ENCODE peak calls at places on chromosomes 11 and 22, in six cellular contexts. A is HuH-7.5; P is mammary epithelial cell; H is fibroblast of the conjunctiva; M is stimulated activated CD4-positive, alpha-beta T cell treated with anti-CD3 and anti-CD28 coated beads, Interleukin-15, amount 100 ng/mL, for 1 hour; O is stimulated activated CD8-positive, alpha-beta memory T cell treated with anti-CD3 and anti-CD28 coated beads, Interleukin-2, amount 100 ng/mL, for 48 hours. J is an unnamed sample.

GRCh38 chr11:43923327-43924111 is 18.9 kb upstream of the C11orf96 start:
- DNase-seq in P (no peak), H (no peak), M (no peak), O (no peak), A (no peak), J (peak)

GRCh38 chr11:36594316-36594989 is at the start of gene IFTAP:
- DNase-seq in A (peak), M (no peak), O (no peak), P (peak), H (peak), J (peak)

GRCh38 chr22:37742374-37743092 is 45.7 kb downstream of the TRIOBP start:
- DNase-seq in A (no peak), P (peak), H (peak), M (no peak), O (no peak), J (peak)

GRCh38 chr22:26466196-26466595 is 17.4 kb downstream of the HPS4 start:
- DNase-seq in M (no peak), A (no peak), O (no peak), P (no peak), H (no peak), J (no peak)

GRCh38 chr11:22690891-22691290 is 24.5 kb downstream of the GAS2 start:
- DNase-seq in A (no peak), M (no peak), H (no peak), O (no peak), P (no peak), J (no peak)

GRCh38 chr11:87185228-87185627 is 147.5 kb downstream of the TMEM135 start:
- DNase-seq in O (no peak), P (no peak), A (no peak), M (no peak), H (no peak), J (no peak)

GRCh38 chr22:49735411-49736311 is 92.0 kb downstream of the BRD1 start:
- DNase-seq in M (no peak), H (no peak), P (no peak), A (no peak), O (no peak), J (no peak)

GRCh38 chr22:40348025-40348658 is 1.8 kb downstream of the ADSL start:
- DNase-seq in H (no peak), A (peak), M (peak), P (peak), O (no peak), J (peak)

GRCh38 chr22:23769321-23769965 is 1.7 kb upstream of the CHCHD10 start:
- DNase-seq in A (no peak), P (no peak), M (no peak), O (no peak), H (no peak), J (no peak)

GRCh38 chr11:34339149-34340064 is 18.4 kb downstream of the ABTB2 start:
- DNase-seq in P (no peak), H (no peak), M (no peak), A (no peak), O (no peak), J (peak)

GRCh38 chr22:33873186-33873585 is 47.1 kb downstream of the LARGE1 start:
- DNase-seq in H (no peak), M (no peak), A (no peak), O (no peak), P (no peak), J (no peak)

GRCh38 chr11:117002639-117003305 is 95.5 kb downstream of the SIK3 start:
- DNase-seq in O (no peak), A (no peak), H (no peak), P (peak), M (no peak), J (peak)

GRCh38 chr11:15258433-15259350 is 144.0 kb downstream of the INSC start:
- DNase-seq in P (peak), A (peak), H (peak), M (no peak), O (no peak), J (peak)

GRCh38 chr11:16862733-16863132 is 124.3 kb downstream of the C11orf58 start:
- DNase-seq in H (no peak), A (no peak), P (peak), O (no peak), M (no peak), J (no peak)

GRCh38 chr22:30637701-30638114 is 2.1 kb downstream of the SLC35E4 start:
- DNase-seq in A (no peak), M (no peak), P (peak), O (no peak), H (no peak), J (no peak)

GRCh38 chr11:19428206-19429001 is 187.7 kb upstream of the E2F8 start:
- DNase-seq in A (no peak), P (peak), O (no peak), M (no peak), H (no peak), J (peak)

GRCh38 chr22:31742682-31743081 is 7.2 kb downstream of the PRR14L start:
- DNase-seq in O (no peak), H (no peak), A (no peak), M (no peak), P (no peak), J (no peak)

GRCh38 chr22:30217698-30218565 is 28.6 kb downstream of the LIF start:
- DNase-seq in H (no peak), O (no peak), A (no peak), M (no peak), P (peak), J (peak)

GRCh38 chr11:10514713-10515112 is 26.3 kb downstream of the RNF141 start:
- DNase-seq in H (no peak), A (no peak), M (no peak), P (no peak), O (no peak), J (no peak)

GRCh38 chr11:71936825-71937224 is 8.0 kb downstream of the RNF121 start:
- DNase-seq in M (no peak), A (no peak), H (no peak), P (no peak), O (no peak), J (no peak)

GRCh38 chr11:47611240-47611863 is 17.1 kb upstream of the C1QTNF4 start:
- DNase-seq in A (no peak), H (no peak), P (no peak), M (no peak), O (no peak), J (no peak)

GRCh38 chr11:134416726-134417125 is 4.7 kb upstream of the B3GAT1 start:
- DNase-seq in M (no peak), H (no peak), O (no peak), A (no peak), P (no peak), J (no peak)

GRCh38 chr22:39316440-39317083 is 2.9 kb downstream of the RPL3 start:
- DNase-seq in P (peak), O (peak), A (no peak), H (peak), M (peak), J (peak)

GRCh38 chr11:118609380-118610219 is 2.2 kb downstream of the PHLDB1 start:
- DNase-seq in A (no peak), O (peak), H (no peak), M (peak), P (no peak), J (no peak)

GRCh38 chr11:71948314-71949027 is 19.6 kb downstream of the RNF121 start:
- DNase-seq in P (no peak), A (peak), O (no peak), H (no peak), M (no peak), J (peak)

GRCh38 chr11:129249351-129249750 is 57.2 kb upstream of the ARHGAP32 start:
- DNase-seq in H (peak), A (no peak), O (no peak), M (no peak), P (peak), J (peak)

GRCh38 chr11:101129203-101129943 is at the start of gene PGR:
- DNase-seq in O (no peak), M (no peak), P (no peak), H (no peak), A (no peak), J (no peak)

GRCh38 chr11:44417756-44418437 is 108.0 kb upstream of the ALX4 start:
- DNase-seq in H (no peak), A (no peak), M (no peak), P (peak), O (no peak), J (no peak)